ENCODE peak calls at places on chromosomes 7 and 10, in six cellular contexts. One of them, this sample, is unnamed.

GRCh38 chr7:157780721-157781120 is 443.9 kb downstream of the DNAJB6 start:
- DNase-seq in upper lobe of left lung: no peak
- DNase-seq in cardiac muscle cell: no peak
- DNase-seq in cardiac fibroblast: no peak
- DNase-seq in lung: no peak
- DNase-seq in brain microvascular endothelial cell: no peak
- DNase-seq in this sample: no peak

GRCh38 chr7:1940402-1940786 is 270.3 kb downstream of the ELFN1 start:
- DNase-seq in brain microvascular endothelial cell: peak
- DNase-seq in cardiac fibroblast: peak
- DNase-seq in upper lobe of left lung: peak
- DNase-seq in lung: peak
- DNase-seq in cardiac muscle cell: no peak
- DNase-seq in this sample: no peak

GRCh38 chr10:91477236-91477635 is 67.1 kb downstream of the HECTD2 start:
- DNase-seq in upper lobe of left lung: no peak
- DNase-seq in cardiac fibroblast: no peak
- DNase-seq in brain microvascular endothelial cell: no peak
- DNase-seq in lung: no peak
- DNase-seq in cardiac muscle cell: no peak
- DNase-seq in this sample: no peak

GRCh38 chr7:99029481-99030144 is 114.3 kb downstream of the SMURF1 start:
- DNase-seq in cardiac fibroblast: peak
- DNase-seq in cardiac muscle cell: no peak
- DNase-seq in upper lobe of left lung: no peak
- DNase-seq in brain microvascular endothelial cell: no peak
- DNase-seq in lung: no peak
- DNase-seq in this sample: peak

GRCh38 chr10:99700649-99701048 is 31.3 kb downstream of the COX15 start:
- DNase-seq in cardiac fibroblast: no peak
- DNase-seq in brain microvascular endothelial cell: no peak
- DNase-seq in lung: no peak
- DNase-seq in upper lobe of left lung: no peak
- DNase-seq in cardiac muscle cell: no peak
- DNase-seq in this sample: no peak

GRCh38 chr10:42950606-42951485 is 126.0 kb upstream of the RET start:
- DNase-seq in upper lobe of left lung: no peak
- DNase-seq in cardiac muscle cell: no peak
- DNase-seq in lung: no peak
- DNase-seq in brain microvascular endothelial cell: no peak
- DNase-seq in cardiac fibroblast: no peak
- DNase-seq in this sample: no peak

GRCh38 chr7:73663033-73663432 is 4.6 kb upstream of the VPS37D start:
- DNase-seq in upper lobe of left lung: no peak
- DNase-seq in cardiac fibroblast: no peak
- DNase-seq in brain microvascular endothelial cell: no peak
- DNase-seq in lung: no peak
- DNase-seq in cardiac muscle cell: no peak
- DNase-seq in this sample: no peak

GRCh38 chr7:140673063-140673769 is 471 bp downstream of the ADCK2 start:
- DNase-seq in cardiac fibroblast: no peak
- DNase-seq in brain microvascular endothelial cell: no peak
- DNase-seq in lung: peak
- DNase-seq in cardiac muscle cell: peak
- DNase-seq in upper lobe of left lung: peak
- DNase-seq in this sample: no peak

GRCh38 chr7:130227883-130228575 is 20.4 kb downstream of the SSMEM1 start:
- DNase-seq in lung: no peak
- DNase-seq in cardiac muscle cell: peak
- DNase-seq in upper lobe of left lung: no peak
- DNase-seq in cardiac fibroblast: no peak
- DNase-seq in brain microvascular endothelial cell: no peak
- DNase-seq in this sample: no peak

GRCh38 chr7:98086231-98086855 is 20.3 kb upstream of the LMTK2 start:
- DNase-seq in upper lobe of left lung: no peak
- DNase-seq in brain microvascular endothelial cell: no peak
- DNase-seq in lung: no peak
- DNase-seq in cardiac fibroblast: no peak
- DNase-seq in cardiac muscle cell: no peak
- DNase-seq in this sample: no peak

GRCh38 chr10:659710-660141 is 29.7 kb downstream of the DIP2C start:
- DNase-seq in cardiac fibroblast: peak
- DNase-seq in lung: no peak
- DNase-seq in upper lobe of left lung: no peak
- DNase-seq in brain microvascular endothelial cell: peak
- DNase-seq in cardiac muscle cell: no peak
- DNase-seq in this sample: peak

GRCh38 chr10:47289921-47290320 is 10.1 kb upstream of the GDF10 start:
- DNase-seq in upper lobe of left lung: no peak
- DNase-seq in cardiac fibroblast: no peak
- DNase-seq in cardiac muscle cell: no peak
- DNase-seq in lung: no peak
- DNase-seq in brain microvascular endothelial cell: no peak
- DNase-seq in this sample: no peak

GRCh38 chr7:1918063-1918645 is 248.1 kb downstream of the ELFN1 start:
- DNase-seq in cardiac muscle cell: no peak
- DNase-seq in cardiac fibroblast: no peak
- DNase-seq in upper lobe of left lung: peak
- DNase-seq in lung: no peak
- DNase-seq in brain microvascular endothelial cell: no peak
- DNase-seq in this sample: no peak

GRCh38 chr10:98357208-98357836 is 57.7 kb downstream of the PYROXD2 start:
- DNase-seq in lung: no peak
- DNase-seq in cardiac muscle cell: no peak
- DNase-seq in brain microvascular endothelial cell: peak
- DNase-seq in cardiac fibroblast: peak
- DNase-seq in upper lobe of left lung: no peak
- DNase-seq in this sample: peak

GRCh38 chr7:130595986-130596385 is 72.6 kb downstream of the COPG2 start:
- DNase-seq in cardiac fibroblast: peak
- DNase-seq in brain microvascular endothelial cell: peak
- DNase-seq in cardiac muscle cell: no peak
- DNase-seq in lung: no peak
- DNase-seq in upper lobe of left lung: no peak
- DNase-seq in this sample: no peak

GRCh38 chr7:130975731-130976130 is 241.7 kb upstream of the KLF14 start:
- DNase-seq in lung: no peak
- DNase-seq in cardiac fibroblast: no peak
- DNase-seq in cardiac muscle cell: no peak
- DNase-seq in brain microvascular endothelial cell: no peak
- DNase-seq in upper lobe of left lung: no peak
- DNase-seq in this sample: no peak

GRCh38 chr10:93742633-93743349 is 14.9 kb upstream of the LGI1 start:
- DNase-seq in lung: no peak
- DNase-seq in brain microvascular endothelial cell: no peak
- DNase-seq in upper lobe of left lung: no peak
- DNase-seq in cardiac muscle cell: no peak
- DNase-seq in cardiac fibroblast: peak
- DNase-seq in this sample: no peak

GRCh38 chr7:35477609-35478008 is 217.3 kb downstream of the HERPUD2 start:
- DNase-seq in cardiac muscle cell: no peak
- DNase-seq in cardiac fibroblast: no peak
- DNase-seq in upper lobe of left lung: no peak
- DNase-seq in brain microvascular endothelial cell: no peak
- DNase-seq in lung: no peak
- DNase-seq in this sample: no peak

GRCh38 chr10:120891367-120891766 is 40.2 kb downstream of the WDR11 start:
- DNase-seq in brain microvascular endothelial cell: no peak
- DNase-seq in upper lobe of left lung: no peak
- DNase-seq in lung: no peak
- DNase-seq in cardiac fibroblast: peak
- DNase-seq in cardiac muscle cell: no peak
- DNase-seq in this sample: peak

GRCh38 chr7:132035517-132036362 is 479.3 kb upstream of the PODXL start:
- DNase-seq in brain microvascular endothelial cell: no peak
- DNase-seq in lung: no peak
- DNase-seq in upper lobe of left lung: no peak
- DNase-seq in cardiac muscle cell: peak
- DNase-seq in cardiac fibroblast: no peak
- DNase-seq in this sample: no peak

GRCh38 chr7:91424372-91424771 is 160.1 kb downstream of the FZD1 start:
- DNase-seq in upper lobe of left lung: no peak
- DNase-seq in brain microvascular endothelial cell: no peak
- DNase-seq in lung: no peak
- DNase-seq in cardiac muscle cell: peak
- DNase-seq in cardiac fibroblast: no peak
- DNase-seq in this sample: no peak

GRCh38 chr7:96273716-96274115 is 48.2 kb downstream of the SLC25A13 start:
- DNase-seq in lung: no peak
- DNase-seq in cardiac fibroblast: no peak
- DNase-seq in cardiac muscle cell: no peak
- DNase-seq in upper lobe of left lung: no peak
- DNase-seq in brain microvascular endothelial cell: no peak
- DNase-seq in this sample: peak

GRCh38 chr10:123669901-123670300 is 3.7 kb downstream of the GPR26 start:
- DNase-seq in brain microvascular endothelial cell: no peak
- DNase-seq in upper lobe of left lung: no peak
- DNase-seq in cardiac muscle cell: no peak
- DNase-seq in lung: no peak
- DNase-seq in cardiac fibroblast: no peak
- DNase-seq in this sample: no peak

GRCh38 chr10:31152421-31153133 is 120.9 kb upstream of the ZNF438 start:
- DNase-seq in brain microvascular endothelial cell: no peak
- DNase-seq in cardiac fibroblast: no peak
- DNase-seq in lung: no peak
- DNase-seq in cardiac muscle cell: peak
- DNase-seq in upper lobe of left lung: no peak
- DNase-seq in this sample: no peak

GRCh38 chr7:80833289-80834104 is 85.4 kb downstream of the SEMA3C start:
- DNase-seq in cardiac fibroblast: peak
- DNase-seq in upper lobe of left lung: no peak
- DNase-seq in cardiac muscle cell: no peak
- DNase-seq in brain microvascular endothelial cell: peak
- DNase-seq in lung: no peak
- DNase-seq in this sample: peak

GRCh38 chr10:24908793-24909423 is 43.5 kb downstream of the PRTFDC1 start:
- DNase-seq in cardiac muscle cell: no peak
- DNase-seq in lung: no peak
- DNase-seq in cardiac fibroblast: peak
- DNase-seq in upper lobe of left lung: no peak
- DNase-seq in brain microvascular endothelial cell: peak
- DNase-seq in this sample: peak

GRCh38 chr7:157941210-157941609 is 604.4 kb downstream of the DNAJB6 start:
- DNase-seq in cardiac fibroblast: no peak
- DNase-seq in lung: no peak
- DNase-seq in brain microvascular endothelial cell: no peak
- DNase-seq in cardiac muscle cell: no peak
- DNase-seq in upper lobe of left lung: no peak
- DNase-seq in this sample: no peak

GRCh38 chr10:86580549-86580886 is 58.9 kb upstream of the WAPL start:
- DNase-seq in upper lobe of left lung: no peak
- DNase-seq in cardiac muscle cell: no peak
- DNase-seq in brain microvascular endothelial cell: no peak
- DNase-seq in lung: no peak
- DNase-seq in cardiac fibroblast: no peak
- DNase-seq in this sample: no peak

GRCh38 chr7:111903797-111904196 is 302.4 kb downstream of the DOCK4 start:
- DNase-seq in brain microvascular endothelial cell: no peak
- DNase-seq in cardiac muscle cell: no peak
- DNase-seq in upper lobe of left lung: no peak
- DNase-seq in cardiac fibroblast: no peak
- DNase-seq in lung: no peak
- DNase-seq in this sample: no peak

GRCh38 chr10:3095373-3096139 is 28.2 kb downstream of the PFKP start:
- DNase-seq in cardiac muscle cell: no peak
- DNase-seq in brain microvascular endothelial cell: peak
- DNase-seq in cardiac fibroblast: peak
- DNase-seq in lung: peak
- DNase-seq in upper lobe of left lung: no peak
- DNase-seq in this sample: peak

GRCh38 chr10:79375321-79376077 is 28.2 kb downstream of the PPIF start:
- DNase-seq in brain microvascular endothelial cell: peak
- DNase-seq in cardiac fibroblast: peak
- DNase-seq in cardiac muscle cell: peak
- DNase-seq in lung: no peak
- DNase-seq in upper lobe of left lung: no peak
- DNase-seq in this sample: peak

DNA sequence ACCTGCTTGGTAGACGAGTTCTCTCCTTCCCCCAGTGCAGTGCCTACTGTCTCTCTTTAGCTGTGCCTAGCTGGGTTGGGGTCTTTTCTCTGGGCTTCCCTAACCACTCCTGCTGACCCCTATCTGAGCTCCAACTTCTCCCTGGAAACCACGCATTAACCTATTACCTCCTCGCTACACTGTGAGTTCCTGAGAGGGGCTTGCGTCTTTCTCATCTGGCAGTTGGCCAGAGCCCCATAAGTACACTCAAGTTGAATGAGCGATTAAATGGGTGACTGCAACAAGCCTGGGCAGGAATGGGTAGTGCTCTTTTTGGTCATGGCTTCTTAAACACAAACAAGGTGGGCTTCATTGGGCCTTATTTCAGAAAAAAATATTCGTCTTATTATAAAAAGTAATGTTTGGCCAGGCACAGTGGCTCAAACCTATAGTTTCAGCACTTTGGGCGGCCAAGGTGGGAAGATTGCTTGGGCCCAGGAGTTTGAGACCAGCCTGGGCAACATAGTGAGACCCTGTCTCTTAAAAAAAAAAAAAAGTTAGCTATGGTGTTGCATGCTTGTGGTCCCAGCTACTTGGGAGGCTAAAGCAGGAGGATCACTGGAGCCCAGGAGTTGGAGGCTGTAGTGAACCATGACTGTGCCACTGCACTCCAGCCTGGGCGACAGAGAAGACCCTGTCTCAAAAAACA is 41.4 kb downstream of the SYPL1 start:
- DNase-seq in brain microvascular endothelial cell: no peak
- DNase-seq in upper lobe of left lung: no peak
- DNase-seq in cardiac fibroblast: no peak
- DNase-seq in lung: no peak
- DNase-seq in cardiac muscle cell: no peak
- DNase-seq in this sample: no peak
- H3K4me3 ChIP-seq in brain microvascular endothelial cell: no peak
- H3K4me3 ChIP-seq in upper lobe of left lung: no peak
- H3K4me3 ChIP-seq in cardiac fibroblast: no peak
- H3K4me3 ChIP-seq in lung: no peak
- H3K4me3 ChIP-seq in cardiac muscle cell: no peak
- H3K4me3 ChIP-seq in this sample: no peak

GRCh38 chr7:145106001-145106400 is 270.1 kb upstream of the TPK1 start:
- DNase-seq in cardiac muscle cell: no peak
- DNase-seq in cardiac fibroblast: peak
- DNase-seq in upper lobe of left lung: no peak
- DNase-seq in lung: no peak
- DNase-seq in brain microvascular endothelial cell: no peak
- DNase-seq in this sample: no peak
- TF ChIP-seq CTCF in cardiac muscle cell: no peak
- TF ChIP-seq CTCF in cardiac fibroblast: no peak
- TF ChIP-seq CTCF in upper lobe of left lung: no peak
- TF ChIP-seq CTCF in lung: no peak
- TF ChIP-seq CTCF in brain microvascular endothelial cell: no peak
- TF ChIP-seq CTCF in this sample: no peak

GRCh38 chr10:37831495-37832333 is 25.7 kb downstream of the ZNF248 start:
- DNase-seq in cardiac muscle cell: no peak
- DNase-seq in cardiac fibroblast: peak
- DNase-seq in brain microvascular endothelial cell: no peak
- DNase-seq in upper lobe of left lung: no peak
- DNase-seq in lung: no peak
- DNase-seq in this sample: no peak
- H3K4me3 ChIP-seq in cardiac muscle cell: no peak
- H3K4me3 ChIP-seq in cardiac fibroblast: no peak
- H3K4me3 ChIP-seq in brain microvascular endothelial cell: no peak
- H3K4me3 ChIP-seq in upper lobe of left lung: no peak
- H3K4me3 ChIP-seq in lung: no peak
- H3K4me3 ChIP-seq in this sample: no peak

GRCh38 chr7:125127304-125127703 is 197.7 kb upstream of the POT1 start:
- DNase-seq in brain microvascular endothelial cell: no peak
- DNase-seq in cardiac fibroblast: no peak
- DNase-seq in lung: no peak
- DNase-seq in cardiac muscle cell: no peak
- DNase-seq in upper lobe of left lung: no peak
- DNase-seq in this sample: no peak
- TF ChIP-seq CTCF in brain microvascular endothelial cell: no peak
- TF ChIP-seq CTCF in cardiac fibroblast: no peak
- TF ChIP-seq CTCF in lung: no peak
- TF ChIP-seq CTCF in cardiac muscle cell: no peak
- TF ChIP-seq CTCF in upper lobe of left lung: no peak
- TF ChIP-seq CTCF in this sample: no peak

This sample was measured in fibroblast of the aortic adventitia.